ENCODE peak calls at places on chromosome 11, in five cellular contexts. P is T-cell, B is Calu3, U is coronary artery, M is ELR. H is an unnamed sample.

GRCh38 chr11:28529046-28529445 is 420.9 kb downstream of the METTL15 start:
- DNase-seq in B (no peak), P (no peak), U (no peak), M (peak), H (no peak)

GRCh38 chr11:106821291-106821690 is 197.0 kb downstream of the GUCY1A2 start:
- DNase-seq in U (no peak), P (no peak), M (no peak), B (no peak), H (no peak)

GRCh38 chr11:100563541-100564280 is 123.4 kb upstream of the ARHGAP42 start:
- DNase-seq in P (no peak), M (peak), U (no peak), B (no peak), H (peak)

GRCh38 chr11:8267831-8268529 is 4.3 kb upstream of the LMO1 start:
- DNase-seq in M (no peak), B (peak), P (no peak), U (no peak), H (no peak)

GRCh38 chr11:4125141-4125540 is 30.5 kb downstream of the RRM1 start:
- DNase-seq in B (no peak), U (no peak), M (peak), P (no peak), H (no peak)

GRCh38 chr11:65183201-65183891 is 1.6 kb downstream of the CAPN1 start:
- DNase-seq in B (peak), U (no peak), M (no peak), P (no peak), H (no peak)

GRCh38 chr11:106956887-106957505 is 61.3 kb downstream of the GUCY1A2 start:
- DNase-seq in U (no peak), B (no peak), M (no peak), P (no peak), H (no peak)

GRCh38 chr11:83087035-83087434 is 15.3 kb upstream of the RAB30 start:
- DNase-seq in U (no peak), P (no peak), B (no peak), M (peak), H (no peak)

GRCh38 chr11:23556163-23556750 is 696.0 kb upstream of the CCDC179 start:
- DNase-seq in B (no peak), U (no peak), M (no peak), P (no peak), H (no peak)

GRCh38 chr11:107741044-107741823 is 29.4 kb upstream of the SLN start:
- DNase-seq in B (peak), U (no peak), P (no peak), M (peak), H (peak)

GRCh38 chr11:105524286-105524685 is 85.6 kb upstream of the GRIA4 start:
- DNase-seq in M (no peak), U (no peak), B (no peak), P (no peak), H (peak)

GRCh38 chr11:120056301-120057027 is 81.4 kb downstream of the TRIM29 start:
- DNase-seq in B (no peak), M (no peak), U (peak), P (no peak), H (no peak)

H was measured in HAP-1.